ENCODE peak calls at places on chromosomes 3 and 15, in six cellular contexts. X, W, L, S, C and R are unnamed samples.

GRCh38 chr3:47841786-47842349 is 38.9 kb downstream of the DHX30 start:
- DNase-seq in W (no peak), C (no peak), X (no peak), L (no peak), S (no peak), R (no peak)

GRCh38 chr3:32421991-32422859 is 30.6 kb downstream of the CMTM7 start:
- DNase-seq in C (peak; percentile 83), L (no peak), S (no peak), X (peak; percentile 98), W (peak; percentile 81), R (no peak)

GRCh38 chr15:76190767-76191538 is 120.3 kb downstream of the ETFA start:
- DNase-seq in W (peak; percentile 46), S (peak; percentile 92), L (peak; percentile 78), X (peak; percentile 84), C (peak; percentile 92), R (peak; percentile 79)

GRCh38 chr3:134601539-134602439 is 49.0 kb downstream of the KY start:
- DNase-seq in C (peak; percentile 57), X (no peak), L (no peak), W (no peak), S (peak; percentile 98), R (no peak)

GRCh38 chr3:13008114-13008995 is 64.9 kb downstream of the IQSEC1 start:
- DNase-seq in C (no peak), L (no peak), X (no peak), S (no peak), W (no peak), R (no peak)

GRCh38 chr3:78029775-78030174 is 989.9 kb downstream of the ROBO2 start:
- DNase-seq in W (no peak), L (no peak), X (no peak), C (no peak), S (no peak), R (no peak)

GRCh38 chr3:159346504-159346903 is 544.6 kb downstream of the MFSD1 start:
- DNase-seq in S (no peak), X (peak; percentile 25), C (peak; percentile 1), W (peak; percentile 4), L (no peak), R (no peak)

GRCh38 chr3:8501388-8502131 is at the start of gene LMCD1:
- DNase-seq in L (peak; percentile 56), W (peak; percentile 83), S (peak; percentile 97), C (peak; percentile 98), X (peak; percentile 97), R (peak; percentile 6)

GRCh38 chr3:14718539-14718938 is 43.6 kb downstream of the C3orf20 start:
- DNase-seq in L (no peak), W (no peak), S (no peak), C (no peak), X (no peak), R (no peak)

GRCh38 chr3:168865022-168865551 is 769.4 kb upstream of the GOLIM4 start:
- DNase-seq in S (peak; percentile 24), X (peak; percentile 80), W (no peak), L (peak; percentile 16), C (peak; percentile 51), R (peak; percentile 48)

GRCh38 chr3:44862221-44862637 is 517 bp downstream of the TMEM42 start:
- DNase-seq in L (peak; percentile 22), S (no peak), X (peak; percentile 11), W (no peak), C (no peak), R (peak; percentile 33)

GRCh38 chr3:73685061-73685460 is 60.3 kb upstream of the PDZRN3 start:
- DNase-seq in S (peak; percentile 19), C (no peak), W (no peak), X (no peak), L (no peak), R (no peak)

GRCh38 chr3:127092776-127093175 is 100.2 kb upstream of the PRR23E start:
- DNase-seq in W (no peak), L (no peak), X (no peak), C (peak; percentile 5), S (peak; percentile 58), R (no peak)

GRCh38 chr15:68404056-68404798 is 27.7 kb downstream of the ITGA11 start:
- DNase-seq in W (no peak), L (no peak), C (no peak), X (no peak), S (no peak), R (no peak)

GRCh38 chr15:63473999-63474809 is 30.2 kb upstream of the USP3 start:
- DNase-seq in X (peak; percentile 23), S (peak; percentile 73), W (no peak), C (peak; percentile 87), L (peak; percentile 76), R (peak; percentile 85)

GRCh38 chr3:53570709-53571108 is 76.3 kb downstream of the CACNA1D start:
- DNase-seq in X (peak; percentile 72), S (no peak), C (peak; percentile 43), W (peak; percentile 57), L (no peak), R (no peak)

GRCh38 chr3:45227131-45227819 is 1.2 kb upstream of the TMEM158 start:
- DNase-seq in X (no peak), W (no peak), C (peak; percentile 16), S (peak; percentile 55), L (no peak), R (no peak)

GRCh38 chr3:122024800-122025199 is 2.8 kb upstream of the ILDR1 start:
- DNase-seq in C (no peak), W (no peak), X (no peak), L (no peak), S (no peak), R (no peak)

GRCh38 chr3:30649572-30650310 is 43.3 kb downstream of the TGFBR2 start:
- DNase-seq in L (peak; percentile 77), C (no peak), X (no peak), W (no peak), S (no peak), R (no peak)

GRCh38 chr3:16177962-16178627 is 3.6 kb downstream of the GALNT15 start:
- DNase-seq in S (peak; percentile 89), L (peak; percentile 53), X (peak; percentile 84), C (peak; percentile 95), W (peak; percentile 38), R (peak; percentile 64)

GRCh38 chr15:66704019-66704782 is 2.2 kb downstream of the SMAD6 start:
- DNase-seq in L (peak; percentile 60), X (no peak), S (no peak), W (no peak), C (no peak), R (no peak)

GRCh38 chr15:29680806-29681485 is 141.3 kb downstream of the TJP1 start:
- DNase-seq in X (no peak), C (no peak), S (no peak), W (no peak), L (no peak), R (no peak)

GRCh38 chr3:49098429-49098828 is 4.6 kb upstream of the QRICH1 start:
- DNase-seq in C (peak; percentile 12), S (no peak), W (no peak), X (no peak), L (no peak), R (no peak)

GRCh38 chr15:70910958-70911357 is 18.3 kb downstream of the LRRC49 start:
- DNase-seq in C (no peak), X (no peak), S (no peak), L (no peak), W (no peak), R (no peak)

GRCh38 chr3:129078510-129078909 is 17.9 kb downstream of the GP9 start:
- DNase-seq in W (no peak), S (no peak), L (no peak), X (no peak), C (no peak), R (no peak)

GRCh38 chr3:129085165-129085715 is 24.7 kb downstream of the GP9 start:
- DNase-seq in W (no peak), S (no peak), C (no peak), X (no peak), L (no peak), R (no peak)

GRCh38 chr3:129084501-129084900 is 23.9 kb downstream of the GP9 start:
- DNase-seq in L (no peak), C (no peak), S (no peak), W (no peak), X (no peak), R (no peak)

GRCh38 chr3:129081503-129081902 is 20.9 kb downstream of the GP9 start:
- DNase-seq in W (no peak), L (no peak), X (no peak), C (no peak), S (no peak), R (no peak)

DNA sequence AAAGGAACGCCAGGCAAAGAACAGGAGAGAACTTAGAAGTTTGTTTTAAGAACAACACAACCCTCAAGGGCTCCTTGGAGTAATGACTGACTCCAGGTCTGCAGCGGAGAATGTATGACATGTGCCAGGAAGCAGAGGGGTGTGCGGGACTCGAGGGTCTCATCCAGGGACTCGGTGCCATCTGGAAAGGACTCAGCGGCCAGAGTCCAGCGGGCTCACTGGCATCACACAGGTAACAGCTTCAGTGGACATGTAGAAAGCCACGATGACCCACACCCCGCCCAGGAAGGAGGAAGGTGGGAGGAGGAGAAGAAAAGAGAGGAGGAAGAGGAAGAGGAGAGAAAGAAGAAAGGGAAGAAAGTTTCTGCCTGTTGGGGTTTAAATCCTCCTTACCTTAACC is 21.4 kb downstream of the GP9 start:
- DNase-seq in C (no peak), L (no peak), W (no peak), X (no peak), S (no peak), R (no peak)
- H3K27ac ChIP-seq in C (no peak overlapping the region), L (no peak overlapping the region), W (no peak overlapping the region), X (no peak overlapping the region), S (no peak overlapping the region), R (no peak overlapping the region)

GRCh38 chr15:52392008-52392687 is 96.5 kb upstream of the MYO5C start:
- DNase-seq in S (no peak), C (peak; percentile 87), X (peak; percentile 77), W (no peak), L (no peak), R (no peak)
- TF ChIP-seq EZH2phosphoT487 in S (no peak), C (no peak), X (no peak), W (no peak), L (no peak), R (no peak)

GRCh38 chr15:48642795-48643194 is 2.7 kb downstream of the FBN1 start:
- DNase-seq in S (no peak), X (no peak), C (peak; percentile 67), W (no peak), L (no peak), R (no peak)
- H3K4me3 ChIP-seq in S (peak overlapping the region; percentile 10), X (no peak overlapping the region), C (peak overlapping the region; percentile 82), W (no peak overlapping the region), L (no peak overlapping the region), R (no peak overlapping the region)

DNA sequence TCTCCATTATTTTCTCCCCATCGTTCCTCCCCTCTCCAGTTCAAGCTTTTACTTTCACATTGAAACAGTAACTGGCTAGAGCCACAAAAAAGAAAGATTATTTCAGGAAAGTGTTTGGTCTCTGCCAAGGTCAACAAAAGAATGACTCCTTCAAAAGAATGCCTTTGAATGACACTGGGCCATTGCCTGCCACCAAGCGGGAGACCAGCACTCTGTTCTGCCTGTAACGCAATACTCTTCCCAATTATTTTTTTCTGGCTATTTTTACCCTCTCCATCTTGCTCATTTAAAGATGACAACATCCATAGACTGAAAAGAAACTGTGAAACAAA is 37.3 kb downstream of the EHHADH start:
- DNase-seq in W (no peak), L (no peak), S (no peak), C (no peak), X (no peak), R (peak; percentile 21)
- H3K27ac ChIP-seq in W (no peak overlapping the region), L (no peak overlapping the region), S (no peak overlapping the region), C (no peak overlapping the region), X (no peak overlapping the region), R (no peak overlapping the region)